ENCODE peak calls at places on chromosomes 12 and 14, in nine cellular contexts. M, V, J, Q, U, O, H, I and Z are unnamed samples.
A peak's percentile ranks its signal among the peaks of the same experiment; 100 is the strongest.

GRCh38 chr12:63965936-63966602 is 121.6 kb downstream of the SRGAP1 start:
- DNase-seq in M (no peak), V (no peak), J (no peak), Q (no peak), U (no peak), O (no peak), H (no peak), I (no peak), Z (no peak)

GRCh38 chr12:130606245-130606644 is 109.9 kb downstream of the RIMBP2 start:
- DNase-seq in M (no peak), V (no peak), J (no peak), Q (no peak), U (no peak), O (no peak), H (no peak), I (no peak), Z (no peak)

GRCh38 chr12:88242161-88242925 is 100.2 kb downstream of the TMTC3 start:
- DNase-seq in M (peak; percentile 31), V (peak; percentile 94), J (no peak), Q (no peak), U (no peak), O (no peak), H (peak; percentile 70), I (peak; percentile 37), Z (no peak)

GRCh38 chr12:114013601-114014345 is 47.6 kb upstream of the RBM19 start:
- DNase-seq in M (no peak), V (peak; percentile 23), J (no peak), Q (no peak), U (no peak), O (no peak), H (no peak), I (peak; percentile 69), Z (peak; percentile 49)

GRCh38 chr12:5173511-5174011 is 129.9 kb downstream of the KCNA5 start:
- DNase-seq in M (no peak), V (peak; percentile 92), J (no peak), Q (no peak), U (no peak), O (no peak), H (no peak), I (no peak), Z (no peak)

GRCh38 chr14:65866906-65867305 is 454.4 kb downstream of the FUT8 start:
- DNase-seq in M (no peak), V (no peak), J (no peak), Q (no peak), U (no peak), O (no peak), H (no peak), I (no peak), Z (no peak)

GRCh38 chr12:106766393-106766826 is 8.1 kb upstream of the RIC8B start:
- DNase-seq in M (no peak), V (peak; percentile 53), J (peak; percentile 29), Q (no peak), U (no peak), O (no peak), H (no peak), I (no peak), Z (no peak)

GRCh38 chr12:53939141-53940108 is 794 bp downstream of the HOXC13 start:
- DNase-seq in M (peak; percentile 36), V (peak; percentile 56), J (no peak), Q (no peak), U (no peak), O (no peak), H (no peak), I (no peak), Z (no peak)

GRCh38 chr14:69715725-69716482 is 51.0 kb upstream of the SRSF5 start:
- DNase-seq in M (no peak), V (peak; percentile 78), J (no peak), Q (no peak), U (no peak), O (no peak), H (no peak), I (no peak), Z (no peak)

GRCh38 chr12:94760786-94761185 is 110.4 kb upstream of the TMCC3 start:
- DNase-seq in M (no peak), V (no peak), J (no peak), Q (no peak), U (no peak), O (no peak), H (no peak), I (no peak), Z (no peak)

GRCh38 chr12:47396902-47397663 is 308.7 kb downstream of the RPAP3 start:
- DNase-seq in M (no peak), V (peak; percentile 24), J (peak; percentile 26), Q (no peak), U (no peak), O (no peak), H (no peak), I (peak; percentile 55), Z (no peak)

GRCh38 chr14:74616507-74616906 is 4.5 kb upstream of the LTBP2 start:
- DNase-seq in M (peak; percentile 46), V (peak; percentile 90), J (no peak), Q (no peak), U (no peak), O (peak; percentile 31), H (no peak), I (no peak), Z (no peak)

GRCh38 chr12:66653801-66654200 is 25.1 kb downstream of the GRIP1 start:
- DNase-seq in M (no peak), V (no peak), J (no peak), Q (no peak), U (no peak), O (no peak), H (no peak), I (no peak), Z (no peak)

GRCh38 chr12:93624595-93625294 is 52.3 kb downstream of the SOCS2 start:
- DNase-seq in M (peak; percentile 91), V (peak; percentile 98), J (no peak), Q (no peak), U (no peak), O (no peak), H (peak; percentile 44), I (no peak), Z (no peak)

GRCh38 chr12:121845699-121846098 is 13.0 kb downstream of the HPD start:
- DNase-seq in M (no peak), V (no peak), J (no peak), Q (no peak), U (no peak), O (no peak), H (no peak), I (peak; percentile 67), Z (no peak)

GRCh38 chr14:104775073-104775489 is 20.5 kb downstream of the AKT1 start:
- DNase-seq in M (no peak), V (no peak), J (no peak), Q (no peak), U (no peak), O (no peak), H (no peak), I (no peak), Z (no peak)

GRCh38 chr12:62655524-62656160 is 189.0 kb downstream of the MON2 start:
- DNase-seq in M (no peak), V (no peak), J (no peak), Q (no peak), U (no peak), O (no peak), H (no peak), I (no peak), Z (no peak)

GRCh38 chr12:54324617-54325441 is at the start of gene COPZ1:
- DNase-seq in M (peak; percentile 98), V (peak; percentile 100), J (peak; percentile 91), Q (peak; percentile 73), U (peak; percentile 73), O (peak; percentile 91), H (peak; percentile 98), I (peak; percentile 99), Z (peak; percentile 100)

GRCh38 chr14:85409496-85410210 is 120.3 kb upstream of the FLRT2 start:
- DNase-seq in M (no peak), V (no peak), J (no peak), Q (no peak), U (no peak), O (no peak), H (no peak), I (no peak), Z (no peak)

GRCh38 chr12:9751204-9752144 is 9.2 kb downstream of the CD69 start:
- DNase-seq in M (peak; percentile 36), V (peak; percentile 32), J (peak; percentile 61), Q (no peak), U (no peak), O (no peak), H (no peak), I (no peak), Z (peak; percentile 71)

GRCh38 chr14:65910108-65910507 is 497.6 kb downstream of the FUT8 start:
- DNase-seq in M (peak; percentile 10), V (peak; percentile 18), J (no peak), Q (no peak), U (no peak), O (no peak), H (no peak), I (no peak), Z (no peak)

GRCh38 chr14:32607399-32607798 is 278.3 kb downstream of the AKAP6 start:
- DNase-seq in M (no peak), V (no peak), J (no peak), Q (no peak), U (no peak), O (no peak), H (no peak), I (no peak), Z (no peak)

GRCh38 chr14:54665938-54666337 is 99.0 kb downstream of the SAMD4A start:
- DNase-seq in M (no peak), V (no peak), J (no peak), Q (no peak), U (no peak), O (no peak), H (no peak), I (no peak), Z (no peak)

GRCh38 chr14:85233756-85234545 is 296.0 kb upstream of the FLRT2 start:
- DNase-seq in M (peak; percentile 46), V (no peak), J (no peak), Q (no peak), U (no peak), O (no peak), H (no peak), I (no peak), Z (no peak)

GRCh38 chr12:79174656-79175055 is 310.1 kb downstream of the SYT1 start:
- DNase-seq in M (peak; percentile 6), V (peak; percentile 46), J (no peak), Q (no peak), U (no peak), O (no peak), H (peak; percentile 57), I (peak; percentile 63), Z (peak; percentile 35)

GRCh38 chr12:47768323-47768811 is 4.7 kb upstream of the SLC48A1 start:
- DNase-seq in M (no peak), V (peak; percentile 94), J (no peak), Q (no peak), U (no peak), O (no peak), H (no peak), I (no peak), Z (no peak)

GRCh38 chr14:96847451-96847850 is 50.3 kb downstream of the VRK1 start:
- DNase-seq in M (no peak), V (no peak), J (no peak), Q (no peak), U (no peak), O (no peak), H (no peak), I (no peak), Z (no peak)

GRCh38 chr12:54038760-54039414 is 6.0 kb downstream of the HOXC5 start:
- DNase-seq in M (no peak), V (no peak), J (no peak), Q (no peak), U (no peak), O (no peak), H (no peak), I (no peak), Z (no peak)

GRCh38 chr14:105126970-105127307 is 41.6 kb downstream of the JAG2 start:
- DNase-seq in M (no peak), V (no peak), J (no peak), Q (no peak), U (no peak), O (no peak), H (no peak), I (no peak), Z (no peak)

GRCh38 chr12:122503783-122504590 is 3.3 kb upstream of the ZCCHC8 start:
- DNase-seq in M (no peak), V (no peak), J (no peak), Q (no peak), U (no peak), O (no peak), H (no peak), I (no peak), Z (no peak)

GRCh38 chr12:103956515-103957027 is 9.1 kb upstream of the TDG start:
- DNase-seq in M (no peak), V (no peak), J (peak; percentile 22), Q (peak; percentile 53), U (no peak), O (no peak), H (no peak), I (peak; percentile 54), Z (no peak)